ENCODE peak calls at places on chromosomes 1 and 21, in eight cellular contexts. One of them, this sample, is unnamed.

GRCh38 chr21:35963920-35964451 is 96.3 kb downstream of the SETD4 start:
- DNase-seq in fibroblast of lung: no peak
- DNase-seq in epithelial cell of esophagus: no peak
- DNase-seq in IMR-90: peak; percentile 1
- DNase-seq in CD4-positive, alpha-beta T cell: no peak
- DNase-seq in mesothelial cell of epicardium: no peak
- DNase-seq in H9: no peak
- DNase-seq in endothelial cell: no peak
- DNase-seq in this sample: no peak

GRCh38 chr1:25018110-25018470 is 88.0 kb upstream of the RUNX3 start:
- DNase-seq in H9: no peak
- DNase-seq in IMR-90: no peak
- DNase-seq in fibroblast of lung: no peak
- DNase-seq in CD4-positive, alpha-beta T cell: no peak
- DNase-seq in epithelial cell of esophagus: peak; percentile 25
- DNase-seq in mesothelial cell of epicardium: no peak
- DNase-seq in endothelial cell: no peak
- DNase-seq in this sample: no peak

GRCh38 chr1:89530690-89531089 is 6.1 kb downstream of the LRRC8B start:
- DNase-seq in epithelial cell of esophagus: no peak
- DNase-seq in H9: peak; percentile 44
- DNase-seq in endothelial cell: no peak
- DNase-seq in CD4-positive, alpha-beta T cell: no peak
- DNase-seq in mesothelial cell of epicardium: no peak
- DNase-seq in IMR-90: no peak
- DNase-seq in fibroblast of lung: no peak
- DNase-seq in this sample: no peak

GRCh38 chr1:11358991-11359390 is 86.0 kb downstream of the UBIAD1 start:
- DNase-seq in epithelial cell of esophagus: no peak
- DNase-seq in endothelial cell: no peak
- DNase-seq in CD4-positive, alpha-beta T cell: no peak
- DNase-seq in IMR-90: no peak
- DNase-seq in H9: no peak
- DNase-seq in mesothelial cell of epicardium: no peak
- DNase-seq in fibroblast of lung: no peak
- DNase-seq in this sample: no peak

GRCh38 chr1:190244406-190244805 is 233.3 kb downstream of the BRINP3 start:
- DNase-seq in H9: no peak
- DNase-seq in IMR-90: no peak
- DNase-seq in endothelial cell: no peak
- DNase-seq in fibroblast of lung: no peak
- DNase-seq in CD4-positive, alpha-beta T cell: no peak
- DNase-seq in epithelial cell of esophagus: no peak
- DNase-seq in mesothelial cell of epicardium: no peak
- DNase-seq in this sample: no peak

GRCh38 chr1:11796036-11796828 is 9.5 kb downstream of the MTHFR start:
- DNase-seq in fibroblast of lung: no peak
- DNase-seq in epithelial cell of esophagus: peak; percentile 41
- DNase-seq in endothelial cell: no peak
- DNase-seq in mesothelial cell of epicardium: no peak
- DNase-seq in CD4-positive, alpha-beta T cell: no peak
- DNase-seq in H9: no peak
- DNase-seq in IMR-90: peak; percentile 64
- DNase-seq in this sample: no peak

GRCh38 chr1:121519042-121519755 is 334.4 kb downstream of the SRGAP2C start:
- DNase-seq in endothelial cell: peak; percentile 59
- DNase-seq in fibroblast of lung: peak; percentile 5
- DNase-seq in mesothelial cell of epicardium: peak; percentile 62
- DNase-seq in epithelial cell of esophagus: peak; percentile 69
- DNase-seq in H9: peak; percentile 91
- DNase-seq in IMR-90: no peak
- DNase-seq in CD4-positive, alpha-beta T cell: peak; percentile 71
- DNase-seq in this sample: peak; percentile 68

GRCh38 chr1:17893891-17894631 is 138.9 kb downstream of the ACTL8 start:
- DNase-seq in H9: no peak
- DNase-seq in epithelial cell of esophagus: no peak
- DNase-seq in mesothelial cell of epicardium: no peak
- DNase-seq in fibroblast of lung: no peak
- DNase-seq in IMR-90: peak; percentile 32
- DNase-seq in CD4-positive, alpha-beta T cell: no peak
- DNase-seq in endothelial cell: no peak
- DNase-seq in this sample: no peak

GRCh38 chr21:45154511-45155508 is 80.4 kb downstream of the ADARB1 start:
- DNase-seq in fibroblast of lung: peak; percentile 66
- DNase-seq in endothelial cell: no peak
- DNase-seq in epithelial cell of esophagus: peak; percentile 43
- DNase-seq in IMR-90: peak; percentile 87
- DNase-seq in mesothelial cell of epicardium: no peak
- DNase-seq in H9: peak; percentile 62
- DNase-seq in CD4-positive, alpha-beta T cell: no peak
- DNase-seq in this sample: no peak

GRCh38 chr1:99622702-99623347 is 23.1 kb upstream of the PALMD start:
- DNase-seq in CD4-positive, alpha-beta T cell: no peak
- DNase-seq in IMR-90: no peak
- DNase-seq in H9: no peak
- DNase-seq in fibroblast of lung: no peak
- DNase-seq in endothelial cell: no peak
- DNase-seq in mesothelial cell of epicardium: no peak
- DNase-seq in epithelial cell of esophagus: no peak
- DNase-seq in this sample: no peak

GRCh38 chr1:84363019-84363418 is 35.3 kb upstream of the DNASE2B start:
- DNase-seq in fibroblast of lung: no peak
- DNase-seq in mesothelial cell of epicardium: no peak
- DNase-seq in IMR-90: no peak
- DNase-seq in CD4-positive, alpha-beta T cell: no peak
- DNase-seq in H9: no peak
- DNase-seq in epithelial cell of esophagus: no peak
- DNase-seq in endothelial cell: no peak
- DNase-seq in this sample: no peak

GRCh38 chr21:32427958-32428623 is 15.6 kb downstream of the EVA1C start:
- DNase-seq in H9: no peak
- DNase-seq in mesothelial cell of epicardium: no peak
- DNase-seq in epithelial cell of esophagus: no peak
- DNase-seq in endothelial cell: no peak
- DNase-seq in fibroblast of lung: no peak
- DNase-seq in IMR-90: no peak
- DNase-seq in CD4-positive, alpha-beta T cell: no peak
- DNase-seq in this sample: no peak

GRCh38 chr1:109538827-109539555 is 681 bp upstream of the GPR61 start:
- DNase-seq in IMR-90: no peak
- DNase-seq in endothelial cell: no peak
- DNase-seq in mesothelial cell of epicardium: no peak
- DNase-seq in H9: no peak
- DNase-seq in CD4-positive, alpha-beta T cell: no peak
- DNase-seq in fibroblast of lung: no peak
- DNase-seq in epithelial cell of esophagus: no peak
- DNase-seq in this sample: no peak

GRCh38 chr1:184465489-184466146 is 78.8 kb downstream of the C1orf21 start:
- DNase-seq in H9: no peak
- DNase-seq in CD4-positive, alpha-beta T cell: no peak
- DNase-seq in mesothelial cell of epicardium: no peak
- DNase-seq in fibroblast of lung: no peak
- DNase-seq in endothelial cell: no peak
- DNase-seq in IMR-90: no peak
- DNase-seq in epithelial cell of esophagus: no peak
- DNase-seq in this sample: no peak

GRCh38 chr21:41817228-41817627 is 50.4 kb upstream of the RIPK4 start:
- DNase-seq in fibroblast of lung: peak; percentile 73
- DNase-seq in CD4-positive, alpha-beta T cell: no peak
- DNase-seq in epithelial cell of esophagus: peak; percentile 79
- DNase-seq in mesothelial cell of epicardium: peak; percentile 67
- DNase-seq in H9: peak; percentile 57
- DNase-seq in endothelial cell: peak; percentile 70
- DNase-seq in IMR-90: peak; percentile 83
- DNase-seq in this sample: no peak

GRCh38 chr1:193614817-193615216 is 428.4 kb upstream of the B3GALT2 start:
- DNase-seq in endothelial cell: no peak
- DNase-seq in mesothelial cell of epicardium: no peak
- DNase-seq in IMR-90: peak; percentile 79
- DNase-seq in fibroblast of lung: no peak
- DNase-seq in epithelial cell of esophagus: peak; percentile 90
- DNase-seq in H9: no peak
- DNase-seq in CD4-positive, alpha-beta T cell: no peak
- DNase-seq in this sample: no peak

GRCh38 chr1:45493116-45493697 is 2.2 kb upstream of the TESK2 start:
- DNase-seq in IMR-90: peak; percentile 51
- DNase-seq in fibroblast of lung: peak; percentile 69
- DNase-seq in CD4-positive, alpha-beta T cell: peak; percentile 27
- DNase-seq in H9: peak; percentile 38
- DNase-seq in endothelial cell: peak; percentile 61
- DNase-seq in mesothelial cell of epicardium: no peak
- DNase-seq in epithelial cell of esophagus: peak; percentile 70
- DNase-seq in this sample: no peak
- TF ChIP-seq CTCF in IMR-90: peak; percentile 63
- TF ChIP-seq CTCF in fibroblast of lung: peak; percentile 43
- TF ChIP-seq CTCF in CD4-positive, alpha-beta T cell: peak; percentile 68
- TF ChIP-seq CTCF in H9: peak; percentile 73
- TF ChIP-seq CTCF in endothelial cell: peak; percentile 55
- TF ChIP-seq CTCF in mesothelial cell of epicardium: peak; percentile 27
- TF ChIP-seq CTCF in epithelial cell of esophagus: peak; percentile 67
- TF ChIP-seq CTCF in this sample: peak; percentile 59

GRCh38 chr1:107963009-107963408 is 2.0 kb downstream of the VAV3 start:
- DNase-seq in IMR-90: no peak
- DNase-seq in H9: no peak
- DNase-seq in mesothelial cell of epicardium: no peak
- DNase-seq in fibroblast of lung: no peak
- DNase-seq in epithelial cell of esophagus: no peak
- DNase-seq in CD4-positive, alpha-beta T cell: no peak
- DNase-seq in endothelial cell: no peak
- DNase-seq in this sample: no peak

GRCh38 chr1:107966550-107966949 is 1.6 kb upstream of the VAV3 start:
- DNase-seq in IMR-90: no peak
- DNase-seq in endothelial cell: no peak
- DNase-seq in epithelial cell of esophagus: no peak
- DNase-seq in mesothelial cell of epicardium: no peak
- DNase-seq in fibroblast of lung: no peak
- DNase-seq in CD4-positive, alpha-beta T cell: no peak
- DNase-seq in H9: no peak
- DNase-seq in this sample: no peak

GRCh38 chr1:107964397-107965111 is 426 bp downstream of the VAV3 start:
- DNase-seq in CD4-positive, alpha-beta T cell: peak; percentile 17
- DNase-seq in endothelial cell: peak; percentile 20
- DNase-seq in H9: peak; percentile 71
- DNase-seq in fibroblast of lung: peak; percentile 28
- DNase-seq in mesothelial cell of epicardium: peak; percentile 47
- DNase-seq in IMR-90: no peak
- DNase-seq in epithelial cell of esophagus: peak; percentile 54
- DNase-seq in this sample: peak; percentile 46

GRCh38 chr1:107963601-107964396 is 1.2 kb downstream of the VAV3 start:
- DNase-seq in H9: peak; percentile 57
- DNase-seq in endothelial cell: peak; percentile 49
- DNase-seq in fibroblast of lung: peak; percentile 24
- DNase-seq in CD4-positive, alpha-beta T cell: peak; percentile 27
- DNase-seq in mesothelial cell of epicardium: no peak
- DNase-seq in IMR-90: no peak
- DNase-seq in epithelial cell of esophagus: peak; percentile 27
- DNase-seq in this sample: peak; percentile 51

DNA sequence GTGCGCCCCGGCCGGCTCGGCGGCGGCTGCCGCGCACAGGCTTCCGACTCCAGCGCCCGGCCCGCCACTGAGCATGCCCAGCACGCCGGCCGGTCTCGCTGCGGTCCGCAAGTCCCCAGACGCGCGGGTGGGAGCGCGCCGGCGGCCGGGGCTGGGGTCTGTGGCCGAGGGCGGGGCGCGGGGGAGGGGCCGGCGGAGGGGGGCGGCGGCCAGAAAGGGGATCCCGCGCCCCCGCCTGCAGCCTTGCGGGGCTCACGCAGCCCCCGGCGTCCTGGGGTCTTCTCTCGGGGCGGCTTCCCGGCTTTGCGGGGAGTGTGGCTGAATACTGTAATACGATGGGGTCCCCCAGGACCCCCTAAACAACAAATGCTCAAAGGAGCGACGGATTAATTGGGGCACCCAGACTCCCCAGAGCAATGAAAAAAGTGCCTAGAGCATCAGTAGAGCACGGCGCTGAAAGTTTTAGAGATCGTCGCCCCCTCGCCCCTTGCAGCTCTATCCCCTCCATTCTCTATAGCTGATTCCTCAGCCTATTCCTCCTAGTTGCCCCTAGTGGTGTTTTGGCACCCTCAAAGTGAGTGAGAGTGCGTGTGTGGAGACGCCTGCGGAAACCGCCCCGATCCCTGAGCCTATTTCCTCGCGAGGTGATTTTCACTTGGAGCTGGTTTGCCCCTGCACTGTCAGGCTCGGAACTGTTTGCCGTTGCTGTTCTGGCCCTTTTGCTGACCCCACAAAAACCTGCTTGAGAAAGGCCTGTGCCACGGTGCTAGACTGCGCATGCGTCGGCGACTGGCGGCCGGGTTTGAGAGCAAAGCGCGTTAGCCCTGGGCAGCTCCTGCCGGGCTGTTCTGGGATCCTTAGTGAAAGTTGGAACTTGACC is at the start of gene VAV3:
- DNase-seq in IMR-90: peak; percentile 10
- DNase-seq in epithelial cell of esophagus: peak; percentile 61
- DNase-seq in fibroblast of lung: peak; percentile 61
- DNase-seq in mesothelial cell of epicardium: peak; percentile 74
- DNase-seq in CD4-positive, alpha-beta T cell: peak; percentile 40
- DNase-seq in endothelial cell: peak; percentile 79
- DNase-seq in H9: peak; percentile 92
- DNase-seq in this sample: peak; percentile 84
- TF ChIP-seq CTCF in IMR-90: no peak
- TF ChIP-seq CTCF in epithelial cell of esophagus: no peak
- TF ChIP-seq CTCF in fibroblast of lung: no peak
- TF ChIP-seq CTCF in mesothelial cell of epicardium: no peak
- TF ChIP-seq CTCF in CD4-positive, alpha-beta T cell: no peak
- TF ChIP-seq CTCF in endothelial cell: no peak
- TF ChIP-seq CTCF in H9: peak; percentile 49
- TF ChIP-seq CTCF in this sample: peak; percentile 8

GRCh38 chr1:70745199-70745598 is 302.4 kb downstream of the PTGER3 start:
- DNase-seq in epithelial cell of esophagus: peak; percentile 20
- DNase-seq in H9: peak; percentile 48
- DNase-seq in IMR-90: no peak
- DNase-seq in fibroblast of lung: no peak
- DNase-seq in endothelial cell: peak; percentile 12
- DNase-seq in CD4-positive, alpha-beta T cell: no peak
- DNase-seq in mesothelial cell of epicardium: no peak
- DNase-seq in this sample: no peak
- TF ChIP-seq CTCF in epithelial cell of esophagus: peak; percentile 39
- TF ChIP-seq CTCF in H9: peak; percentile 67
- TF ChIP-seq CTCF in IMR-90: peak; percentile 8
- TF ChIP-seq CTCF in fibroblast of lung: no peak
- TF ChIP-seq CTCF in endothelial cell: peak; percentile 45
- TF ChIP-seq CTCF in CD4-positive, alpha-beta T cell: no peak
- TF ChIP-seq CTCF in mesothelial cell of epicardium: peak; percentile 33
- TF ChIP-seq CTCF in this sample: peak; percentile 9

GRCh38 chr1:244768186-244768585 is 67.3 kb upstream of the COX20 start:
- DNase-seq in H9: no peak
- DNase-seq in endothelial cell: no peak
- DNase-seq in mesothelial cell of epicardium: no peak
- DNase-seq in CD4-positive, alpha-beta T cell: no peak
- DNase-seq in IMR-90: peak; percentile 56
- DNase-seq in fibroblast of lung: no peak
- DNase-seq in epithelial cell of esophagus: peak; percentile 49
- DNase-seq in this sample: no peak
- TF ChIP-seq CTCF in H9: no peak
- TF ChIP-seq CTCF in endothelial cell: no peak
- TF ChIP-seq CTCF in mesothelial cell of epicardium: no peak
- TF ChIP-seq CTCF in CD4-positive, alpha-beta T cell: no peak
- TF ChIP-seq CTCF in IMR-90: no peak
- TF ChIP-seq CTCF in fibroblast of lung: no peak
- TF ChIP-seq CTCF in epithelial cell of esophagus: no peak
- TF ChIP-seq CTCF in this sample: no peak

GRCh38 chr1:152182431-152182830 is 23.4 kb upstream of the RPTN start:
- DNase-seq in epithelial cell of esophagus: peak; percentile 70
- DNase-seq in mesothelial cell of epicardium: no peak
- DNase-seq in endothelial cell: peak; percentile 26
- DNase-seq in fibroblast of lung: peak; percentile 18
- DNase-seq in IMR-90: no peak
- DNase-seq in H9: no peak
- DNase-seq in CD4-positive, alpha-beta T cell: no peak
- DNase-seq in this sample: no peak
- TF ChIP-seq CTCF in epithelial cell of esophagus: peak; percentile 74
- TF ChIP-seq CTCF in mesothelial cell of epicardium: no peak
- TF ChIP-seq CTCF in endothelial cell: peak; percentile 58
- TF ChIP-seq CTCF in fibroblast of lung: peak; percentile 24
- TF ChIP-seq CTCF in IMR-90: peak; percentile 32
- TF ChIP-seq CTCF in H9: no peak
- TF ChIP-seq CTCF in CD4-positive, alpha-beta T cell: no peak
- TF ChIP-seq CTCF in this sample: peak; percentile 43